ENCODE peak calls at places on chromosomes 5 and 9, in six cellular contexts. Y is upper lobe of right lung, N is OCI-LY7, R is breast epithelium, A is neuronal stem cell, V is SJSA1. F is an unnamed sample.
A peak's percentile ranks its signal among the peaks of the same experiment; 100 is the strongest.

GRCh38 chr5:136811551-136811950 is 446.2 kb upstream of the TRPC7 start:
- DNase-seq in Y (no peak), N (no peak), R (no peak), A (no peak), V (peak; percentile 80), F (no peak)

GRCh38 chr5:125412561-125413535 is 666.4 kb upstream of the ZNF608 start:
- DNase-seq in Y (peak; percentile 84), N (peak; percentile 37), R (peak; percentile 74), A (peak; percentile 80), V (peak; percentile 83), F (peak; percentile 76)

GRCh38 chr9:78601957-78602565 is 305.1 kb downstream of the PSAT1 start:
- DNase-seq in Y (no peak), N (peak; percentile 34), R (no peak), A (peak; percentile 42), V (peak; percentile 52), F (peak; percentile 22)

GRCh38 chr5:148687427-148687826 is 33.1 kb upstream of the HTR4 start:
- DNase-seq in Y (no peak), N (peak; percentile 32), R (no peak), A (no peak), V (no peak), F (peak; percentile 77)

GRCh38 chr9:124839612-124840299 is 13.5 kb upstream of the WDR38 start:
- DNase-seq in Y (no peak), N (peak; percentile 46), R (no peak), A (no peak), V (no peak), F (no peak)

GRCh38 chr5:89613222-89613956 is 730.4 kb upstream of the MEF2C start:
- DNase-seq in Y (no peak), N (no peak), R (no peak), A (no peak), V (no peak), F (no peak)

GRCh38 chr9:104903609-104904008 is 24.3 kb downstream of the ABCA1 start:
- DNase-seq in Y (no peak), N (no peak), R (no peak), A (no peak), V (peak; percentile 56), F (no peak)

GRCh38 chr5:132822650-132823480 is 7.6 kb downstream of the SHROOM1 start:
- DNase-seq in Y (no peak), N (no peak), R (no peak), A (no peak), V (no peak), F (no peak)

GRCh38 chr9:136666364-136667216 is 3.9 kb downstream of the EGFL7 start:
- DNase-seq in Y (no peak), N (no peak), R (no peak), A (no peak), V (no peak), F (no peak)

GRCh38 chr9:136665704-136666363 is 3.1 kb downstream of the EGFL7 start:
- DNase-seq in Y (no peak), N (no peak), R (no peak), A (no peak), V (no peak), F (no peak)

GRCh38 chr9:136667940-136668760 is 5.4 kb downstream of the EGFL7 start:
- DNase-seq in Y (no peak), N (no peak), R (no peak), A (no peak), V (no peak), F (no peak)

GRCh38 chr9:136668983-136669790 is 6.5 kb downstream of the EGFL7 start:
- DNase-seq in Y (no peak), N (no peak), R (no peak), A (no peak), V (no peak), F (peak; percentile 55)

DNA sequence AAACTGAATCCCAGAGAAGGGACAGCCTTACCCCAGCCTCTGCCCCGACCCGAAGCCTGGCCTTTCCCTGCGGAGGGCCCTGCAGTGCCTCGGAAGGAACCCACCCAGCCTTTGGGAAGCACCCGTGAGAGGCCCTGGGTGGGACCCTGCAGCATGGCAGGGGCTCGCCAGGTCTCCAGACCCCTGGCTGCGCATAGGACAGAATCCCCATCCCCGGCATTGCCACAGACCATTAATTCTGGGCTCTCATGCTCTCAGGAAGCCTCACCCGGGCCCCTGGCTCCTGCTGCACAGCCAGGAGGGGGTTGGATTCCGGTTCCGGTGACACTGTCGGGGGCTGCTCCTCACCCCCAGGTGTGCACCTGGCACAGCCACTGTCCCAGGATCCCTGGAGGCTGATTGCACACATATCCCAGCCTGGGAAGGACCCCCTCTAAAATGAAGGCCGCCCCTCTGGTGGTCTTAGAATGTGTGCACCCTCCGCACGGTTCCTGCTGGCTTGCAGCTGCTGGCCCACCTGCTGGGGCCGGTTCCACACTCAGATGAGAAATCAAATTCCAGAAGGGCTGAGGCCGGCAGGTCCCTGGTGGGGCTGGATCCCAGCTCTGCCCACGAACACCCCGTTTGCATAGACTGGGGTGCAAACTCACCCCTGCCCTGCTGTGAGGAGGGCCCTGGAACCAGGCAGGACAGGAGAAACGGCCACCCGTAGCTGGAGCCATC is 4.7 kb downstream of the EGFL7 start:
- DNase-seq in Y (no peak), N (no peak), R (no peak), A (no peak), V (no peak), F (no peak)
- H3K27ac ChIP-seq in Y (peak overlapping the region; percentile 83), N (no peak overlapping the region), R (no peak overlapping the region), A (no peak overlapping the region), V (no peak overlapping the region), F (no peak overlapping the region)

GRCh38 chr5:97141539-97141938 is 872 bp downstream of the LIX1 start:
- DNase-seq in Y (no peak), N (no peak), R (no peak), A (no peak), V (no peak), F (no peak)
- H3K4me3 ChIP-seq in Y (no peak overlapping the region), N (no peak overlapping the region), R (no peak overlapping the region), A (peak overlapping the region; percentile 59), V (no peak overlapping the region), F (no peak overlapping the region)

GRCh38 chr9:131697097-131697496 is 42.8 kb downstream of the RAPGEF1 start:
- DNase-seq in Y (no peak), N (no peak), R (no peak), A (no peak), V (no peak), F (no peak)
- H3K4me1 ChIP-seq in Y (peaks cover 64% of the 10 kb centered on the region), N (peaks cover 74% of the 10 kb centered on the region), R (no peaks in the 10 kb centered on the region), A (peaks cover 16% of the 10 kb centered on the region), V (peaks cover 12% of the 10 kb centered on the region), F (peaks cover 6% of the 10 kb centered on the region)

GRCh38 chr5:76737846-76738245 is 21.9 kb downstream of the F2R start:
- DNase-seq in Y (no peak), N (no peak), R (no peak), A (no peak), V (no peak), F (no peak)
- H3K27ac ChIP-seq in Y (peak overlapping the region; percentile 37), N (no peak overlapping the region), R (no peak overlapping the region), A (no peak overlapping the region), V (peak overlapping the region; percentile 77), F (peak overlapping the region; percentile 17)

GRCh38 chr9:14310247-14310646 is 3.7 kb downstream of the NFIB start:
- DNase-seq in Y (no peak), N (no peak), R (no peak), A (no peak), V (no peak), F (no peak)

GRCh38 chr9:14313951-14314423 is at the start of gene NFIB:
- DNase-seq in Y (peak; percentile 76), N (peak; percentile 77), R (no peak), A (no peak), V (no peak), F (peak; percentile 43)

GRCh38 chr9:14312721-14313377 is 1.1 kb downstream of the NFIB start:
- DNase-seq in Y (peak; percentile 69), N (no peak), R (peak; percentile 58), A (peak; percentile 31), V (peak; percentile 33), F (no peak)

GRCh38 chr9:14313378-14313940 is 482 bp downstream of the NFIB start:
- DNase-seq in Y (peak; percentile 71), N (peak; percentile 53), R (no peak), A (no peak), V (peak; percentile 27), F (peak; percentile 54)

DNA sequence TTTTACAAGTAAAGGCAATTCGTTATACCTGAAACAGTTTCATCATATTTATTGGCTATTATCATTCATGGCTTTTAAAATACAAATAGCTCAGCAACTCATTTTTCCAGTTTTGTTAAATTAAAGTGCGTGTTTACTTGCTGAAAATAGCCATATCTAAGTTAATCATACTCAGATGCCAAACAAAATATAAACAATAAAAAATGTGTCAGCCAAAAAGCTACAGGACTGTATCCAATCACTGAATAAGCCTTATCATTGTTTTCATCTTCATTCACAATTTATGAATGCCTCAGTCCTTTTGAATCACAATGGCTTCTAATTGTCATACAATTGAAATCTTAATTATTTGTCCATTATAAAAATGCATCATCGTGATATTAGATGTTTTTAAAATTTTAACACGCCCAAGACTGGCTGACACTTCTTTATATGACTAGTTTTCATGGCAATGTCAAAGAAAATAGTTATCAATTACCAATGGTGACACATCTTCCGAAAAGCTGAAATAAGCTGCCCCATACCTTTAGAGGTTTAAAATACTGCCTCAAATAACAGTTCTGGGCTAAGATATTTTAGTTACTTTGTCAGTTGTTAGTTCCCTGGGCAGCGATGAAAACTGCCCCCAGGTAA is 1.9 kb downstream of the NFIB start:
- DNase-seq in Y (no peak), N (no peak), R (no peak), A (no peak), V (no peak), F (no peak)
- H3K4me3 ChIP-seq in Y (peak overlapping the region; percentile 73), N (peak overlapping the region; percentile 93), R (peak overlapping the region; percentile 83), A (no peak overlapping the region), V (peak overlapping the region; percentile 59), F (peak overlapping the region; percentile 79)

GRCh38 chr5:143593723-143594122 is 190.2 kb upstream of the NR3C1 start:
- DNase-seq in Y (no peak), N (peak; percentile 81), R (no peak), A (no peak), V (no peak), F (no peak)

GRCh38 chr5:143594913-143595818 is 191.7 kb upstream of the NR3C1 start:
- DNase-seq in Y (no peak), N (no peak), R (no peak), A (no peak), V (peak; percentile 96), F (no peak)

GRCh38 chr5:143599474-143599873 is 196.0 kb upstream of the NR3C1 start:
- DNase-seq in Y (no peak), N (no peak), R (no peak), A (no peak), V (no peak), F (no peak)

GRCh38 chr5:143596824-143597223 is 193.3 kb upstream of the NR3C1 start:
- DNase-seq in Y (no peak), N (no peak), R (no peak), A (no peak), V (no peak), F (no peak)

DNA sequence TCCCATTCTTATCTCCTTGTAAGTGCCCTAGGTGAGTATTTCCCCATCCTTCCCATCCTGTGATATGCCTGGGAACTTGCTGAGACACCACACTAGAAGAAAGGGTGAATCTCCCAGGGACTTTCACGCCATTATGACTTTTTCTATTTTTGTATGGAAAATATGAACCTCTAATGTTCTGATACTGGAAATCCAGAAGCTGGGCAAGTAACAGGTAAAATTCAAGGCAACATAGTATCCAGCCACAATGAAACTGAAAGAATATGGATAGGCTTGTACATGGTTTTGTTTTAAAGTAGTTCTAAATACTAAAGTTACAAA is 193.0 kb upstream of the NR3C1 start:
- DNase-seq in Y (no peak), N (no peak), R (no peak), A (no peak), V (no peak), F (no peak)
- H3K4me1 ChIP-seq in Y (peaks cover 4% of the 10 kb centered on the region), N (peaks cover 50% of the 10 kb centered on the region), R (no peaks in the 10 kb centered on the region), A (peaks cover 2% of the 10 kb centered on the region), V (peaks cover 48% of the 10 kb centered on the region), F (peaks cover 6% of the 10 kb centered on the region)

GRCh38 chr9:109779711-109780452 is at the start of gene PALM2AKAP2:
- DNase-seq in Y (peak; percentile 79), N (no peak), R (peak; percentile 47), A (peak; percentile 74), V (peak; percentile 75), F (peak; percentile 52)
- H3K27ac ChIP-seq in Y (peak within 1 kb of the TSS; percentile 43), N (no peak within 1 kb of the TSS), R (peak within 1 kb of the TSS; percentile 61), A (peak within 1 kb of the TSS; percentile 69), V (peak within 1 kb of the TSS; percentile 78), F (peak within 1 kb of the TSS; percentile 63)

F was measured in small intestine.